ENCODE peak calls at places on chromosomes 12 and 14, in five cellular contexts. R is heart left ventricle; Q is OCI-LY7; U is CD8-positive, alpha-beta memory T cell; A is transverse colon. H is an unnamed sample. For H3K36me3, the result is how much of the 10 kb centered on the place peaks cover.

GRCh38 chr14:104597576-104597975 is 7.0 kb downstream of the TMEM179 start:
- DNase-seq in A (no peak), R (no peak), U (no peak), Q (no peak), H (no peak)

GRCh38 chr14:95515080-95515489 is 1.4 kb downstream of the SYNE3 start:
- DNase-seq in U (no peak), Q (no peak), R (peak), A (no peak), H (no peak)

GRCh38 chr14:92294506-92294905 is 28.5 kb upstream of the SLC24A4 start:
- DNase-seq in Q (no peak), A (no peak), U (no peak), R (no peak), H (no peak)

GRCh38 chr12:130298322-130298721 is 39.4 kb upstream of the PIWIL1 start:
- DNase-seq in U (no peak), Q (no peak), A (no peak), R (no peak), H (no peak)

GRCh38 chr14:21852061-21852664 is 178.5 kb upstream of the OR4E1 start:
- DNase-seq in A (peak), U (peak), Q (peak), R (peak), H (no peak)

GRCh38 chr12:53751336-53752191 is at the start of gene CISTR:
- DNase-seq in R (no peak), U (peak), A (peak), Q (peak), H (peak)

GRCh38 chr12:69534389-69534822 is 50.9 kb upstream of the CCT2 start:
- DNase-seq in U (no peak), R (no peak), A (peak), Q (no peak), H (peak)

GRCh38 chr14:100534528-100535286 is 52.5 kb downstream of the BEGAIN start:
- DNase-seq in U (no peak), R (peak), Q (no peak), A (peak), H (no peak)

GRCh38 chr12:68627673-68628319 is 17.1 kb downstream of the RAP1B start:
- DNase-seq in U (no peak), A (no peak), R (no peak), Q (no peak), H (no peak)

GRCh38 chr12:101792046-101792931 is 38.5 kb downstream of the GNPTAB start:
- DNase-seq in Q (no peak), A (no peak), R (no peak), U (no peak), H (no peak)

GRCh38 chr14:99274346-99275221 is 2.6 kb upstream of the BCL11B start:
- DNase-seq in Q (no peak), U (no peak), R (peak), A (peak), H (no peak)

GRCh38 chr12:75361408-75361807 is 26.9 kb downstream of the GLIPR1L1 start:
- DNase-seq in U (no peak), Q (no peak), A (no peak), R (no peak), H (no peak)

GRCh38 chr12:31369712-31370521 is 44.0 kb upstream of the SINHCAF start:
- DNase-seq in R (no peak), Q (no peak), U (no peak), A (peak), H (peak)

GRCh38 chr12:18472304-18472703 is 211.0 kb downstream of the PIK3C2G start:
- DNase-seq in U (no peak), A (no peak), R (no peak), Q (no peak), H (no peak)

GRCh38 chr12:4562034-4562657 is at the start of gene DYRK4:
- DNase-seq in Q (no peak), U (no peak), A (peak), R (peak), H (peak)

GRCh38 chr12:71503579-71504470 is 64.2 kb downstream of the LGR5 start:
- DNase-seq in Q (peak), R (no peak), A (no peak), U (peak), H (no peak)

GRCh38 chr14:23113346-23114119 is 5.5 kb downstream of the CEBPE start:
- DNase-seq in A (no peak), R (no peak), U (no peak), Q (no peak), H (no peak)

GRCh38 chr12:111442301-111443045 is 36.8 kb downstream of the SH2B3 start:
- DNase-seq in R (no peak), U (no peak), A (peak), Q (no peak), H (no peak)

DNA sequence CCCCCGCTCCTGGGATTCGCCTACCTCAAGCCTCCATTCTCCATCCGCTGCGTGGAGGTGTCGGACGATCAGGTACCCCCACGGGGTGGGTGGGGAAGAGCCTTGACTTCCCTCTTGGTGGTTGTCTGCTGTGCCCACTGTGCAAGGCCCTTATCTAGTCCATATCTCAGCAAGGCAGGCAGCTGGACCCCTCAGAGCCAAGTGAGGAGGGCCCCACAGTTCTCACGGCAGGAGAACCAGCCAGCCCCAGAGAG is 39.9 kb downstream of the MMAB start:
- DNase-seq in Q (no peak), R (peak), A (no peak), U (no peak), H (no peak)
- H3K36me3 ChIP-seq in Q (under half), R (under half), A (under half), U (under half), H (under half)

GRCh38 chr14:40216976-40217375 is 784.7 kb upstream of the FBXO33 start:
- DNase-seq in R (no peak), A (no peak), Q (no peak), U (no peak), H (no peak)

GRCh38 chr14:40219032-40219431 is 786.8 kb upstream of the FBXO33 start:
- DNase-seq in R (no peak), U (no peak), A (no peak), Q (no peak), H (no peak)

GRCh38 chr14:40221428-40221827 is 789.2 kb upstream of the FBXO33 start:
- DNase-seq in U (no peak), R (no peak), A (no peak), Q (no peak), H (no peak)

GRCh38 chr14:40222996-40223395 is 790.8 kb upstream of the FBXO33 start:
- DNase-seq in A (no peak), Q (no peak), R (no peak), U (no peak), H (no peak)

DNA sequence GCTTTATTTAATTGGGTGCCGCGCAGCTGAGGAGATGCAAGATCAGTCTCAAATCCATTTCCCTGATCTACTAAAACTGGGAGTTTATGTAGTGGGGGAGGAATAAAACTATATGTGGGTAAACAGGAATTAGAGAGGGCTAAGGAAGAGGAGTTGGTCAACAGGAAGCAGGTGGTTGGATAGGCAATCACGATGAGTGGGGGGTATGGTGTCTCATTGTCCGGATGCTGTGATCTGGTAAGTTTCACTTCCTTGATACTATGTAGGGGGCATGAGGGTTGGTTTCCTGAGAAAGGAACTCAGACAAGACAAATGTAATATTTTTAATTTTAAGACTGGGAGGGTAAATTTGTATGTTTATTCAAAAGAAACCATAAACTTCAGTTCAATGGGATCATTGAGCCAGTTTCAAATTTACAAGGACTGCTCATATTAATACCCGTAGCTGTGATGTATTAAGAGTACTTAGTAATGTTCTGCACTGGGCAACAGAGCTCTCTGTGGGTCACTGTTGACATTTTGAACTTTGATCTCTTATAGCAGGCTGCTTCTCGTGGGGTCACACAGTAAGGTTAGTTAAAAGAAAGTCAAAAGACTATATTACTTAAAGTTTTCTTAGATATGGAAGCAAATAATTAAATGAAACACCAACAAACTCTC is 786.2 kb upstream of the FBXO33 start:
- DNase-seq in Q (peak), A (no peak), R (no peak), U (no peak), H (no peak)
- H3K27ac ChIP-seq in Q (peak), A (no peak), R (no peak), U (no peak), H (no peak)

GRCh38 chr12:24561411-24561871 is 387.5 kb downstream of the BCAT1 start:
- DNase-seq in R (no peak), U (no peak), Q (no peak), A (peak), H (no peak)
- H3K4me3 ChIP-seq in R (peak), U (peak), Q (no peak), A (peak), H (peak)

DNA sequence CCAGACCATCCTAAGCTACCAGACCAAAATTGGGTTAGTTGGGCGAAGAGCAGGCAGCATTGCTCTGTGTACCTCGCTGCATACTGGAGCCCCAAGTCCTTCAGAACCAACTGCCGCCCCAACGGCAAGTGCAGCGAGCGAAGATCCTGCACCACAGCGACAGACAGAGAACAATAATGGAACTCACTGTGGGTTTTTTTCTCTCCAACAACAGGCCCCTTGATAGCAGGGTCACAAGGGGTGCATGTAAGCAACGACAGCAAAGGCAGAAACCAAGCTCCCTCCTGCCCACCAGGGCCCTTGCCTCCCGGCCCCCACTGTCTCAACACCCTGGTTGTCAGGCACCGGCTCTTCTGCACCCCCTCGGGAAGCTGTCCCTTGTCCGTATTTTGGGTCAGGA is 39.0 kb downstream of the RNF34 start:
- DNase-seq in A (no peak), U (no peak), Q (no peak), R (no peak), H (no peak)
- H3K36me3 ChIP-seq in A (under half), U (under half), Q (half or more), R (under half), H (half or more)

H was measured in lung.